ENCODE peak calls at places on chromosomes 5 and 9, in six cellular contexts. H is transverse colon, V is tibial artery, G is GM12865, C is fibroblast of the aortic adventitia, E is GM06990. J is an unnamed sample.

GRCh38 chr9:4678679-4679267 is 596 bp upstream of the CDC37L1 start:
- DNase-seq in V (no peak), E (peak; percentile 28), C (peak; percentile 58), H (no peak), G (peak; percentile 43), J (no peak)

GRCh38 chr9:86434039-86434726 is 80.0 kb upstream of the TUT7 start:
- DNase-seq in C (peak; percentile 89), V (peak; percentile 64), H (no peak), E (peak; percentile 6), G (peak; percentile 46), J (peak; percentile 66)

GRCh38 chr5:75324791-75325190 is 12.2 kb upstream of the HMGCR start:
- DNase-seq in H (no peak), G (no peak), V (no peak), C (no peak), E (no peak), J (no peak)

GRCh38 chr9:112939418-112939817 is 48.7 kb upstream of the SLC46A2 start:
- DNase-seq in G (no peak), V (no peak), C (no peak), E (no peak), H (no peak), J (no peak)

GRCh38 chr5:179974946-179975712 is 67.4 kb upstream of the TBC1D9B start:
- DNase-seq in H (peak; percentile 59), E (peak; percentile 27), V (no peak), C (no peak), G (peak; percentile 59), J (no peak)

GRCh38 chr5:131550606-131551005 is 84.4 kb downstream of the RAPGEF6 start:
- DNase-seq in C (no peak), V (no peak), E (no peak), H (no peak), G (no peak), J (no peak)

GRCh38 chr5:33370135-33370472 is 70.7 kb upstream of the TARS1 start:
- DNase-seq in V (peak; percentile 65), E (no peak), H (no peak), G (no peak), C (peak; percentile 99), J (peak; percentile 94)

GRCh38 chr5:126481243-126481642 is 58.0 kb downstream of the GRAMD2B start:
- DNase-seq in V (no peak), G (no peak), H (no peak), E (no peak), C (no peak), J (no peak)

GRCh38 chr9:27400334-27400875 is 103.5 kb upstream of the EQTN start:
- DNase-seq in G (no peak), E (no peak), V (no peak), C (no peak), H (no peak), J (no peak)

GRCh38 chr9:136378171-136379002 is 4.9 kb upstream of the CARD9 start:
- DNase-seq in E (no peak), G (no peak), V (no peak), H (no peak), C (no peak), J (no peak)

GRCh38 chr5:177475563-177476427 is 2.4 kb upstream of the DBN1 start:
- DNase-seq in E (no peak), G (no peak), C (no peak), V (no peak), H (no peak), J (no peak)

GRCh38 chr5:135239461-135240282 is 159.4 kb downstream of the MACROH2A1 start:
- DNase-seq in V (peak; percentile 60), H (no peak), E (no peak), C (peak; percentile 78), G (no peak), J (no peak)

GRCh38 chr5:77921369-77921768 is 145.2 kb upstream of the TBCA start:
- DNase-seq in V (no peak), E (no peak), H (no peak), G (no peak), C (no peak), J (no peak)

GRCh38 chr9:129697956-129698757 is 32.7 kb downstream of the PRRX2 start:
- DNase-seq in G (no peak), H (peak; percentile 11), E (no peak), V (peak; percentile 92), C (peak; percentile 96), J (no peak)

GRCh38 chr5:169029661-169030274 is 271.2 kb downstream of the SLIT3 start:
- DNase-seq in H (no peak), V (no peak), C (peak; percentile 67), E (no peak), G (no peak), J (no peak)

GRCh38 chr5:169024426-169024825 is 276.5 kb downstream of the SLIT3 start:
- DNase-seq in E (no peak), G (no peak), H (no peak), V (peak; percentile 84), C (no peak), J (no peak)

GRCh38 chr5:169027456-169028118 is 273.4 kb downstream of the SLIT3 start:
- DNase-seq in E (no peak), H (peak; percentile 21), V (peak; percentile 81), G (no peak), C (no peak), J (no peak)

DNA sequence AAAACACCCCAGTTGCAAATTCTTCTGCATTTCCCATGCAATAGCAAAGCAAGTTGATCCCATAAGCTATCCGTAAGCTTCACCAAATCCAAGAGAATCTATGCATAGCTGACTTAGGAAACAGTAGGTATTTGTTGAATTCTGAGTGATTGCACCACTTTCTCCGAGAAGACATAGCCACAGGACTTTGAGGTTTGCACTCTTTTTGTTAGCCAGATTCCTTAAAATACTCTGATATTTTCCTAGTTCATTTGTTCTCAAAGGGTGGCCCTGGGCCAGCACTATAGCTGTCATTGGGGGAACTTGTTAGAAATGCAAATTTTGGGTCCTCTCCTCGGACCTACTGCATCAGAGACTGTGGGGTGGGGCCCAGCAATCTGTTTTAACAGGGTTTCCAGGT is 271.9 kb downstream of the SLIT3 start:
- DNase-seq in G (no peak), E (no peak), H (no peak), V (no peak), C (peak; percentile 69), J (peak; percentile 10)
- TF ChIP-seq CTCF in G (no peak), E (no peak), H (no peak), V (no peak), C (no peak), J (no peak)

GRCh38 chr9:110128664-110129329 is 79.2 kb downstream of the C9orf152 start:
- DNase-seq in H (no peak), E (peak; percentile 48), G (peak; percentile 80), V (no peak), C (no peak), J (no peak)

GRCh38 chr9:110130211-110130610 is 77.7 kb downstream of the C9orf152 start:
- DNase-seq in V (no peak), C (no peak), H (no peak), E (no peak), G (no peak), J (no peak)

GRCh38 chr9:110131499-110131898 is 76.5 kb downstream of the C9orf152 start:
- DNase-seq in V (no peak), C (no peak), H (no peak), G (no peak), E (no peak), J (no peak)

GRCh38 chr9:110130791-110131416 is 77.1 kb downstream of the C9orf152 start:
- DNase-seq in H (no peak), E (no peak), G (no peak), V (no peak), C (no peak), J (no peak)

DNA sequence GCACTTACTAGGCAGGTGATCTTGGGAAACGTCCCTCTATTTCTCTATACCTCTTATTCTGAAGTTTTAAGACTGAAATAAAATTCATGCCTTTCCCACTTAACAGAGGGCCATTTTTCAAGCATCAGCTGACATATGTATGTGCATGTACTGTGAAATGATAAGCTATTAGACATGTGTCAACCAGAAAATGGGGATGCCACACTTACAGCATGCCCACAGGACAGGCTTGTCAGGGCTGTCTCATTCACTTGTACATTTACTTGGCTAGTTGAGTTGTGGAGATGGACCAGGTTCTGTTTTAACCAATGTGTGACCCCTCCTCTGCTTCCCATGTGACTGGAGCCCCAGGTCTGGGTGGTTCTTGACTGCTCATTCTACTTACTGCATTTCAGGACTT is 78.5 kb downstream of the C9orf152 start:
- DNase-seq in H (no peak), C (no peak), G (no peak), E (no peak), V (no peak), J (no peak)
- H3K4me3 ChIP-seq in H (no peak overlapping the region), C (no peak overlapping the region), G (no peak overlapping the region), E (no peak overlapping the region), V (no peak overlapping the region), J (no peak overlapping the region)

DNA sequence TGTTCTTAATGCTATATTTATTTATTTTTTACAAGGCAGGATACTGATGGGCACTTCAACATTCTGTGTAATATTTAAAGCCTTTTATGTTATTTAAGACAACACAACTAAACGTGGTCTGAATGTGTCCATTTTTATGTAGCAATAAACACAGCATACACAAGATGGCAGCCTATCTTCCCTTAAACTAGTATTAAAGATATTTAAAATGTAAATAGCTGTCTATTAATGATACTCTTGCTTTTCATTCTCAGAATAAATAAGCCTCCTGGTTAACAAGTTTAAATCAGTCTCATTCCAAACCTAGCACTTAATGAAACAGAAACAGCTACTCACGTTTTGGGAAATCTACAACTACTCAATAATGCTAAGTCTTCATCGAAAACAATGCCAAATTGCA is 315.7 kb downstream of the MCTP1 start:
- DNase-seq in G (peak; percentile 33), E (no peak), H (no peak), V (no peak), C (peak; percentile 54), J (no peak)
- TF ChIP-seq CTCF in G (no peak), E (peak; percentile 26), H (no peak), V (no peak), C (peak; percentile 32), J (peak; percentile 22)

GRCh38 chr5:76456258-76456657 is 53.2 kb downstream of the IQGAP2 start:
- DNase-seq in C (no peak), E (no peak), H (no peak), G (no peak), V (no peak), J (no peak)

GRCh38 chr5:76446776-76447175 is 43.7 kb downstream of the IQGAP2 start:
- DNase-seq in C (no peak), E (no peak), H (no peak), G (no peak), V (no peak), J (no peak)

GRCh38 chr5:76455531-76456132 is 52.5 kb downstream of the IQGAP2 start:
- DNase-seq in V (no peak), E (no peak), G (no peak), C (no peak), H (no peak), J (no peak)

GRCh38 chr5:76450059-76450458 is 47.0 kb downstream of the IQGAP2 start:
- DNase-seq in H (no peak), G (no peak), V (no peak), C (no peak), E (no peak), J (no peak)

DNA sequence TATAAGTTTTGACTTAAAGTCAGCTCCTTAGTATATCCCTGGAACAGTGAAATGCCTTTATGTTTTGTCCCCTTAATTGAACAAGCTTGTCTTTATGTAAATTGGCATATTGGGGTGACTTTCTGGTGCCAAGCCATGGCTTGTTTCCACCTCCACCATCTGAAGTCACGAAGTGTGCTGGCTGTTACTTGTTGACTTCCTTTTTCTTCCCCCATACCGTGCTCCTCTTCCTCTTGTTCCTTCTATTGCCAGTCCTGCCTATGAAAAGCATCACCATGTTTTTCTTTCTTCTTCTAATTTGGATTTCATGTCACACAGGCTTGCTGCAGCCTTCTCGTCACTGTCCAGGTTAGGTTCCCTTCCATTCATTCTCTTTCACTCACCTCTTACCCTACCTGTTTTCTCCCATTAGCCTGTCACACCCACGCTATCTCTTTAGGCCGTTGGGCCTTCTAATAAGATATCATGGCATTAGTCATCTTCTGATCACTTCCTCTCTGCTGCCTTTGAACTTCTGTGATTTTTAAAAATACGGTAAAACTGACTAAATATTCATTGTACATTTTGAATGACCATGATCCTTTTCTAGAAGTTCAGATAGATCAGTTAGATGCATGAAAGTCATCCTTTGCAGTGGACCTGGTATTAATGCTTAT is 48.1 kb downstream of the IQGAP2 start:
- DNase-seq in C (no peak), V (no peak), E (no peak), H (no peak), G (no peak), J (no peak)
- H3K4me3 ChIP-seq in C (no peak overlapping the region), V (no peak overlapping the region), E (no peak overlapping the region), H (no peak overlapping the region), G (no peak overlapping the region), J (no peak overlapping the region)